ENCODE peak calls at places on chromosomes 3 and 15, in four cellular contexts. Y, I, R and B are unnamed samples.

GRCh38 chr3:36443042-36443686 is 62.9 kb downstream of the STAC start:
- DNase-seq in Y (no peak), I (no peak), R (no peak), B (no peak)

GRCh38 chr15:101133751-101134261 is 118.0 kb downstream of the CHSY1 start:
- DNase-seq in R (no peak), I (no peak), Y (no peak), B (no peak)

GRCh38 chr15:101444015-101444414 is 45.5 kb downstream of the PCSK6 start:
- DNase-seq in Y (peak; percentile 74), R (no peak), I (no peak), B (no peak)

GRCh38 chr3:129184396-129184656 is 630 bp upstream of the CNBP start:
- DNase-seq in I (peak; percentile 51), R (peak; percentile 26), Y (peak; percentile 73), B (peak; percentile 28)

GRCh38 chr3:196757876-196758739 is 18.5 kb downstream of the PAK2 start:
- DNase-seq in R (no peak), Y (no peak), I (no peak), B (no peak)

GRCh38 chr3:13051066-13051465 is 22.2 kb downstream of the IQSEC1 start:
- DNase-seq in I (no peak), Y (no peak), R (no peak), B (no peak)

GRCh38 chr3:14414841-14415464 is 12.5 kb downstream of the SLC6A6 start:
- DNase-seq in I (no peak), R (no peak), Y (no peak), B (no peak)

GRCh38 chr3:38640661-38641441 is 8.6 kb downstream of the SCN5A start:
- DNase-seq in Y (peak; percentile 46), I (no peak), R (no peak), B (no peak)

GRCh38 chr15:55194246-55194645 is 2.5 kb downstream of the RSL24D1 start:
- DNase-seq in I (no peak), Y (no peak), R (no peak), B (no peak)

GRCh38 chr3:164040991-164041390 is 1037.3 kb downstream of the SI start:
- DNase-seq in Y (no peak), I (no peak), R (no peak), B (no peak)

GRCh38 chr3:68336042-68336441 is 596.3 kb downstream of the TAFA4 start:
- DNase-seq in I (no peak), R (no peak), Y (no peak), B (no peak)

GRCh38 chr15:87500240-87500639 is 756.3 kb downstream of the NTRK3 start:
- DNase-seq in Y (no peak), R (no peak), I (no peak), B (no peak)

GRCh38 chr3:48436855-48437254 is 3.1 kb downstream of the CCDC51 start:
- DNase-seq in Y (no peak), I (no peak), R (no peak), B (no peak)

GRCh38 chr3:64361962-64362735 is 136.9 kb upstream of the PRICKLE2 start:
- DNase-seq in R (no peak), I (no peak), Y (no peak), B (no peak)

GRCh38 chr3:63849175-63849574 is 14.4 kb downstream of the THOC7 start:
- DNase-seq in I (no peak), Y (no peak), R (no peak), B (no peak)

GRCh38 chr3:123313889-123314288 is 112.1 kb downstream of the SEC22A start:
- DNase-seq in Y (no peak), R (no peak), I (no peak), B (no peak)

GRCh38 chr3:55620361-55621025 is 133.4 kb upstream of the WNT5A start:
- DNase-seq in I (peak; percentile 2), Y (no peak), R (no peak), B (no peak)

GRCh38 chr3:71103430-71103881 is 480.1 kb downstream of the FOXP1 start:
- DNase-seq in I (no peak), Y (peak; percentile 73), R (peak; percentile 47), B (peak; percentile 48)

GRCh38 chr15:91530951-91531582 is 322.4 kb upstream of the SLCO3A1 start:
- DNase-seq in R (no peak), I (no peak), Y (no peak), B (no peak)

GRCh38 chr15:99729920-99730319 is 3.3 kb downstream of the LYSMD4 start:
- DNase-seq in R (no peak), Y (no peak), I (peak; percentile 27), B (no peak)

GRCh38 chr3:133408366-133408765 is 8.5 kb downstream of the BFSP2 start:
- DNase-seq in R (no peak), I (no peak), Y (no peak), B (no peak)

GRCh38 chr3:136728918-136729317 is 23.3 kb downstream of the STAG1 start:
- DNase-seq in R (no peak), Y (no peak), I (no peak), B (no peak)

GRCh38 chr3:20924646-20925395 is 738.8 kb upstream of the SGO1 start:
- DNase-seq in R (no peak), Y (no peak), I (no peak), B (no peak)

GRCh38 chr3:69719723-69720122 is 19.5 kb upstream of the MITF start:
- DNase-seq in R (no peak), I (no peak), Y (no peak), B (no peak)

GRCh38 chr15:90557651-90558084 is 27.9 kb downstream of the CRTC3 start:
- DNase-seq in R (peak; percentile 49), I (peak; percentile 58), Y (peak; percentile 95), B (no peak)

GRCh38 chr3:45915518-45916231 is 27.6 kb upstream of the CXCR6 start:
- DNase-seq in Y (peak; percentile 52), I (peak; percentile 45), R (peak; percentile 48), B (peak; percentile 60)

GRCh38 chr15:77819841-77820728 is 187.4 kb upstream of the LINGO1 start:
- DNase-seq in I (peak; percentile 71), Y (no peak), R (peak; percentile 27), B (no peak)

GRCh38 chr3:194141415-194142155 is 5.6 kb downstream of the HES1 start:
- DNase-seq in I (peak; percentile 89), R (peak; percentile 91), Y (peak; percentile 96), B (peak; percentile 95)

GRCh38 chr15:31525988-31526665 is 199.5 kb downstream of the KLF13 start:
- DNase-seq in I (no peak), Y (no peak), R (no peak), B (no peak)

GRCh38 chr3:62785384-62785783 is 89.8 kb downstream of the CADPS start:
- DNase-seq in Y (no peak), R (no peak), I (no peak), B (no peak)
- TF ChIP-seq POLR2AphosphoS5 in Y (no peak), R (no peak), I (no peak), B (no peak)

GRCh38 chr3:81695302-81695701 is 66.1 kb downstream of the GBE1 start:
- DNase-seq in R (no peak), Y (no peak), I (no peak), B (no peak)

GRCh38 chr3:81692766-81693165 is 68.7 kb downstream of the GBE1 start:
- DNase-seq in I (no peak), Y (no peak), R (no peak), B (no peak)

GRCh38 chr3:81699921-81700320 is 61.5 kb downstream of the GBE1 start:
- DNase-seq in I (no peak), Y (no peak), R (no peak), B (no peak)

GRCh38 chr3:81696090-81696489 is 65.4 kb downstream of the GBE1 start:
- DNase-seq in Y (no peak), I (no peak), R (no peak), B (no peak)
- TF ChIP-seq EP300 in Y (no peak), I (no peak), R (no peak), B (no peak)

GRCh38 chr3:52268036-52268435 is 10.4 kb downstream of the WDR82 start:
- DNase-seq in Y (no peak), R (no peak), I (no peak), B (no peak)
- H3K4me1 ChIP-seq in Y (peaks cover 40% of the 10 kb centered on the region), R (peaks cover 9% of the 10 kb centered on the region), I (peaks cover 2% of the 10 kb centered on the region), B (peaks cover 50% of the 10 kb centered on the region)

GRCh38 chr3:110868106-110868505 is 203.5 kb upstream of the NECTIN3 start:
- DNase-seq in I (no peak), R (no peak), Y (no peak), B (no peak)

GRCh38 chr3:110871869-110872268 is 199.7 kb upstream of the NECTIN3 start:
- DNase-seq in Y (no peak), I (no peak), R (no peak), B (no peak)

GRCh38 chr3:110859993-110860392 is 211.6 kb upstream of the NECTIN3 start:
- DNase-seq in Y (no peak), I (no peak), R (no peak), B (no peak)

GRCh38 chr3:110865934-110866333 is 205.7 kb upstream of the NECTIN3 start:
- DNase-seq in R (no peak), Y (no peak), I (no peak), B (no peak)
- TF ChIP-seq POLR2AphosphoS5 in R (no peak), Y (no peak), I (no peak), B (no peak)

DNA sequence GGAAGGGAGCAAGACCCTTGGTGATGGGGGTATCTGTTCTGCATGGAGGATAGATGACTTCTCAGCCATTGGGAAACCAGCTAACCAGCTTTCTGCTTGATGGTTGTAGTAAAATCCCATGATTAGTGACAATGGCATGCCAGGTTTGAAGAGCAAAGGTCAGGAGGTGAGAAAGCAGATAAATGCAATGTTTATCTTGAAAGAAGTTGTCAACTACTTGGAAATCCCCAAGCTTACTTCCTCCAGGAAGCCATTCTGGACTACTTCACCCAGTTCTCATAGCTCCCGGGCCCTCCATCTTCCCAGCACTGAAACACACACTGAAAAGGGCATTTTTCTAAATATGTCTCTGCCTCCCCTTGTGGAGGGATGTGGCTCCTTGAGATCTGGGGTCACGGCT is 51.3 kb downstream of the SMAD3 start:
- DNase-seq in Y (no peak), I (peak; percentile 12), R (no peak), B (no peak)
- TF ChIP-seq EP300 in Y (no peak), I (no peak), R (no peak), B (no peak)

GRCh38 chr3:114214542-114215341 is 22.6 kb downstream of the ZNF80 start:
- DNase-seq in R (no peak), Y (no peak), I (no peak), B (no peak)

GRCh38 chr3:114213669-114214541 is 23.5 kb downstream of the ZNF80 start:
- DNase-seq in I (peak; percentile 1), Y (no peak), R (peak; percentile 19), B (peak; percentile 35)

GRCh38 chr3:114216186-114216970 is 21.0 kb downstream of the ZNF80 start:
- DNase-seq in R (no peak), Y (no peak), I (no peak), B (no peak)

GRCh38 chr3:114213262-114213668 is 24.1 kb downstream of the ZNF80 start:
- DNase-seq in Y (no peak), R (no peak), I (no peak), B (no peak)

GRCh38 chr3:114212646-114213045 is 24.7 kb downstream of the ZNF80 start:
- DNase-seq in R (no peak), Y (no peak), I (no peak), B (no peak)
- H3K4me1 ChIP-seq in R (no peaks in the 10 kb centered on the region), Y (no peaks in the 10 kb centered on the region), I (no peaks in the 10 kb centered on the region), B (peaks cover 5% of the 10 kb centered on the region)

GRCh38 chr15:76178321-76178720 is 118.5 kb downstream of the TMEM266 start:
- DNase-seq in I (no peak), Y (no peak), R (no peak), B (no peak)

GRCh38 chr15:76179023-76179422 is 119.2 kb downstream of the TMEM266 start:
- DNase-seq in I (no peak), Y (no peak), R (no peak), B (no peak)

GRCh38 chr15:76176059-76176458 is 116.3 kb downstream of the TMEM266 start:
- DNase-seq in R (no peak), I (no peak), Y (no peak), B (no peak)

GRCh38 chr15:76176487-76177085 is 116.8 kb downstream of the TMEM266 start:
- DNase-seq in R (no peak), Y (no peak), I (no peak), B (no peak)

GRCh38 chr15:76177491-76178040 is 117.8 kb downstream of the TMEM266 start:
- DNase-seq in R (no peak), Y (peak; percentile 73), I (no peak), B (no peak)
- TF ChIP-seq POLR2AphosphoS5 in R (no peak), Y (peak; percentile 45), I (no peak), B (no peak)